ENCODE peak calls at places on chromosomes 4 and X, in nine cellular contexts. L is kidney epithelial cell, Z is activated B cell treated with CpG ODN at 0.5 μM for 24 hours, V is lung, B is WTC11, D is choroid plexus epithelial cell, T is upper lobe of left lung, J is cardiac muscle cell, W is lower leg skin. A is an unnamed sample.

GRCh38 chr4:7013171-7013570 is 30.0 kb upstream of the TADA2B start:
- DNase-seq in L (no peak), Z (no peak), V (no peak), B (no peak), D (no peak), T (no peak), J (no peak), W (no peak), A (no peak)

GRCh38 chr4:117898496-117898895 is 135.8 kb upstream of the NDST3 start:
- DNase-seq in L (peak), Z (no peak), V (no peak), B (no peak), D (no peak), T (no peak), J (no peak), W (no peak), A (no peak)

GRCh38 chr4:24584175-24584850 is at the start of gene DHX15:
- DNase-seq in L (peak), Z (peak), V (peak), B (peak), D (peak), T (peak), J (peak), W (peak), A (peak)

GRCh38 chr4:88481557-88481956 is 24.6 kb downstream of the HERC5 start:
- DNase-seq in L (no peak), Z (no peak), V (no peak), B (no peak), D (no peak), T (no peak), J (peak), W (no peak), A (no peak)

GRCh38 chr4:108611360-108611759 is 9.0 kb upstream of the RPL34 start:
- DNase-seq in L (no peak), Z (no peak), V (no peak), B (no peak), D (peak), T (no peak), J (peak), W (no peak), A (no peak)

GRCh38 chrX:72268601-72269365 is 8.3 kb downstream of the RPS4X start:
- DNase-seq in L (no peak), Z (no peak), V (no peak), B (no peak), D (peak), T (no peak), J (peak), W (no peak), A (no peak)

GRCh38 chrX:56794831-56795230 is 65.8 kb downstream of the NBDY start:
- DNase-seq in L (no peak), Z (no peak), V (peak), B (no peak), D (no peak), T (no peak), J (no peak), W (no peak), A (no peak)

GRCh38 chrX:139759637-139760036 is 51.7 kb upstream of the MCF2 start:
- DNase-seq in L (no peak), Z (no peak), V (no peak), B (no peak), D (peak), T (no peak), J (peak), W (no peak), A (no peak)

GRCh38 chr4:1720163-1720983 is 750 bp downstream of the TMEM129 start:
- DNase-seq in L (no peak), Z (peak), V (peak), B (peak), D (peak), T (peak), J (peak), W (no peak), A (no peak)

GRCh38 chr4:38050560-38051350 is 90.6 kb downstream of the PTTG2 start:
- DNase-seq in L (no peak), Z (no peak), V (no peak), B (no peak), D (peak), T (no peak), J (peak), W (no peak), A (no peak)

GRCh38 chrX:25012433-25012735 is 3.4 kb downstream of the ARX start:
- DNase-seq in L (no peak), Z (no peak), V (no peak), B (peak), D (no peak), T (peak), J (no peak), W (no peak), A (no peak)

GRCh38 chr4:121195649-121196048 is 31.5 kb upstream of the TNIP3 start:
- DNase-seq in L (no peak), Z (no peak), V (no peak), B (no peak), D (no peak), T (no peak), J (peak), W (no peak), A (no peak)

GRCh38 chrX:70592091-70592490 is 147.5 kb downstream of the DLG3 start:
- DNase-seq in L (peak), Z (no peak), V (no peak), B (no peak), D (peak), T (no peak), J (peak), W (no peak), A (no peak)

GRCh38 chrX:131675596-131676194 is 131.8 kb downstream of the OR13H1 start:
- DNase-seq in L (no peak), Z (no peak), V (no peak), B (no peak), D (peak), T (no peak), J (peak), W (no peak), A (no peak)

GRCh38 chrX:9859711-9860555 is 73.7 kb downstream of the SHROOM2 start:
- DNase-seq in L (no peak), Z (no peak), V (no peak), B (no peak), D (peak), T (no peak), J (no peak), W (no peak), A (no peak)

GRCh38 chr4:85243857-85244256 is 231.1 kb upstream of the ARHGAP24 start:
- DNase-seq in L (no peak), Z (no peak), V (no peak), B (no peak), D (peak), T (no peak), J (peak), W (no peak), A (no peak)

GRCh38 chr4:96352051-96352517 is 512.2 kb downstream of the PDHA2 start:
- DNase-seq in L (no peak), Z (no peak), V (no peak), B (peak), D (peak), T (no peak), J (peak), W (no peak), A (no peak)

GRCh38 chr4:176838611-176839411 is 46.1 kb upstream of the VEGFC start:
- DNase-seq in L (peak), Z (no peak), V (no peak), B (no peak), D (peak), T (no peak), J (peak), W (no peak), A (no peak)

GRCh38 chr4:148007303-148007702 is 275.4 kb downstream of the ARHGAP10 start:
- DNase-seq in L (peak), Z (no peak), V (no peak), B (no peak), D (peak), T (no peak), J (peak), W (no peak), A (no peak)

GRCh38 chr4:107453987-107454386 is 266.0 kb downstream of the PAPSS1 start:
- DNase-seq in L (no peak), Z (no peak), V (no peak), B (no peak), D (no peak), T (no peak), J (peak), W (no peak), A (no peak)

GRCh38 chr4:152014280-152014679 is 253.5 kb upstream of the GATB start:
- DNase-seq in L (no peak), Z (no peak), V (no peak), B (no peak), D (no peak), T (no peak), J (no peak), W (no peak), A (no peak)

GRCh38 chr4:27684501-27685077 is 823.9 kb downstream of the STIM2 start:
- DNase-seq in L (no peak), Z (no peak), V (no peak), B (peak), D (peak), T (no peak), J (peak), W (peak), A (no peak)
- TF ChIP-seq CTCF in L (peak), Z (no peak), V (peak), B (peak), D (peak), T (peak), J (peak), W (no peak), A (peak)

GRCh38 chrX:17374619-17375360 is at the start of gene NHS:
- DNase-seq in L (no peak), Z (no peak), V (peak), B (peak), D (peak), T (peak), J (peak), W (peak), A (peak)
- TF ChIP-seq CTCF in L (peak), Z (no peak), V (no peak), B (no peak), D (peak), T (peak), J (peak), W (no peak), A (peak)

GRCh38 chr4:131459430-131460101 is 1689.5 kb upstream of the PCDH10 start:
- DNase-seq in L (no peak), Z (no peak), V (no peak), B (no peak), D (peak), T (no peak), J (no peak), W (no peak), A (no peak)
- TF ChIP-seq CTCF in L (no peak), Z (no peak), V (no peak), B (no peak), D (no peak), T (no peak), J (no peak), W (no peak), A (no peak)

GRCh38 chrX:68183612-68184214 is 249.6 kb downstream of the OPHN1 start:
- DNase-seq in L (no peak), Z (no peak), V (no peak), B (no peak), D (peak), T (no peak), J (peak), W (no peak), A (no peak)
- TF ChIP-seq CTCF in L (peak), Z (no peak), V (no peak), B (no peak), D (peak), T (peak), J (peak), W (no peak), A (peak)

A was measured in D721Med.